ENCODE peak calls at places on chromosomes 11 and 22, in nine cellular contexts. S, F, R, C, W, N, O, A and H are unnamed samples.

GRCh38 chr22:27454807-27455450 is 346.6 kb downstream of the MN1 start:
- DNase-seq in W (no peak), S (no peak), R (no peak), A (no peak), O (no peak), C (no peak), F (no peak), N (peak; percentile 59), H (no peak)

GRCh38 chr11:66967670-66968425 is 7.3 kb upstream of the C11orf86 start:
- DNase-seq in S (no peak), F (no peak), O (no peak), R (no peak), A (no peak), W (peak; percentile 33), N (no peak), C (no peak), H (no peak)

GRCh38 chr22:47187558-47187957 is 425.1 kb downstream of the TBC1D22A start:
- DNase-seq in O (no peak), C (no peak), R (no peak), S (no peak), W (no peak), N (no peak), F (no peak), A (no peak), H (no peak)

GRCh38 chr22:48257690-48258065 is 1495.2 kb downstream of the TBC1D22A start:
- DNase-seq in O (no peak), F (no peak), C (no peak), W (no peak), A (no peak), N (peak; percentile 11), S (no peak), R (no peak), H (no peak)

GRCh38 chr11:124717421-124717785 is 22.3 kb upstream of the NRGN start:
- DNase-seq in C (no peak), R (no peak), N (no peak), W (no peak), S (no peak), O (no peak), A (no peak), F (no peak), H (no peak)

GRCh38 chr11:91163619-91164451 is 941.0 kb upstream of the CHORDC1 start:
- DNase-seq in A (no peak), C (no peak), R (no peak), O (no peak), S (peak; percentile 67), W (no peak), F (no peak), N (no peak), H (no peak)

GRCh38 chr11:128457874-128458273 is 129.5 kb downstream of the ETS1 start:
- DNase-seq in C (no peak), O (no peak), F (no peak), W (no peak), R (no peak), N (no peak), A (no peak), S (no peak), H (no peak)

GRCh38 chr22:49735411-49736311 is 92.0 kb downstream of the BRD1 start:
- DNase-seq in C (peak; percentile 59), A (no peak), F (no peak), O (peak; percentile 22), S (no peak), R (no peak), W (no peak), N (peak; percentile 55), H (peak; percentile 85)

GRCh38 chr11:68632802-68633201 is 51.5 kb upstream of the GAL start:
- DNase-seq in N (peak; percentile 95), S (peak; percentile 83), A (peak; percentile 20), C (no peak), F (no peak), O (no peak), R (peak; percentile 6), W (no peak), H (peak; percentile 66)

GRCh38 chr11:5603326-5603725 is 6.9 kb downstream of the TRIM6 start:
- DNase-seq in A (no peak), O (no peak), C (no peak), R (no peak), W (no peak), N (no peak), F (no peak), S (no peak), H (no peak)

GRCh38 chr22:42648368-42649260 is 578 bp downstream of the CYB5R3 start:
- DNase-seq in C (no peak), A (peak; percentile 7), F (peak; percentile 16), W (peak; percentile 38), O (peak; percentile 48), R (peak; percentile 21), N (peak; percentile 19), S (no peak), H (no peak)

GRCh38 chr11:118980191-118980881 is 8.8 kb downstream of the FOXR1 start:
- DNase-seq in C (no peak), W (peak; percentile 24), S (no peak), R (no peak), O (no peak), A (no peak), F (no peak), N (peak; percentile 64), H (peak; percentile 73)

GRCh38 chr11:121841487-121842167 is 274.4 kb downstream of the BLID start:
- DNase-seq in W (no peak), N (peak; percentile 16), F (no peak), C (no peak), R (no peak), A (no peak), S (no peak), O (no peak), H (peak; percentile 9)

GRCh38 chr11:62958547-62959071 is 26.2 kb downstream of the SLC22A6 start:
- DNase-seq in N (no peak), F (no peak), C (no peak), O (no peak), R (no peak), W (peak; percentile 21), A (no peak), S (no peak), H (no peak)